ENCODE peak calls at places on chromosomes 13 and 19, in seven cellular contexts. I is endothelial cell of umbilical vein, T is fibroblast of mammary gland, B is PC-3, L is foreskin fibroblast, F is heart left ventricle, R is tibial nerve. D is an unnamed sample.
A peak's percentile ranks its signal among the peaks of the same experiment; 100 is the strongest.

GRCh38 chr19:10773969-10774368 is 56.1 kb downstream of the DNM2 start:
- DNase-seq in I (no peak), R (no peak), F (no peak), T (no peak), B (peak; percentile 90), L (no peak), D (no peak)

GRCh38 chr19:47757617-47758432 is 12.5 kb downstream of the NOP53 start:
- DNase-seq in R (no peak), B (no peak), I (no peak), L (no peak), F (no peak), T (no peak), D (no peak)

GRCh38 chr19:47499371-47499770 is 15.4 kb upstream of the KPTN start:
- DNase-seq in B (no peak), L (no peak), R (no peak), I (no peak), T (no peak), F (no peak), D (no peak)

GRCh38 chr13:65959305-65959704 is 1270.8 kb downstream of the PCDH9 start:
- DNase-seq in T (no peak), R (no peak), F (no peak), B (peak; percentile 88), I (no peak), L (peak; percentile 14), D (no peak)

GRCh38 chr13:59269476-59269875 is 894.3 kb downstream of the DIAPH3 start:
- DNase-seq in T (no peak), L (peak; percentile 0), B (no peak), I (no peak), F (no peak), R (no peak), D (peak; percentile 87)

GRCh38 chr19:23949611-23950010 is 34.9 kb downstream of the ZNF726 start:
- DNase-seq in R (no peak), F (no peak), I (no peak), B (no peak), L (peak; percentile 55), T (peak; percentile 1), D (no peak)

GRCh38 chr13:44050450-44051063 is 170.9 kb downstream of the LACC1 start:
- DNase-seq in L (peak; percentile 64), F (no peak), B (peak; percentile 62), T (peak; percentile 58), I (peak; percentile 49), R (peak; percentile 15), D (peak; percentile 46)

GRCh38 chr13:89748716-89749115 is 1598.8 kb upstream of the MIR17HG start:
- DNase-seq in F (no peak), L (no peak), I (peak; percentile 44), B (no peak), R (no peak), T (no peak), D (peak; percentile 3)

GRCh38 chr19:35757231-35757748 is 461 bp upstream of the HSPB6 start:
- DNase-seq in R (peak; percentile 84), I (peak; percentile 62), B (peak; percentile 29), F (peak; percentile 91), T (peak; percentile 98), L (peak; percentile 98), D (peak; percentile 98)

GRCh38 chr13:114142640-114143490 is 10.4 kb upstream of the RASA3 start:
- DNase-seq in B (no peak), I (no peak), R (no peak), T (no peak), L (no peak), F (no peak), D (no peak)

GRCh38 chr19:51784922-51785690 is 9.9 kb upstream of the FPR3 start:
- DNase-seq in B (peak; percentile 85), I (no peak), R (peak; percentile 58), L (peak; percentile 6), F (peak; percentile 62), T (peak; percentile 91), D (no peak)

GRCh38 chr19:34732548-34733255 is 1.3 kb upstream of the ZNF181 start:
- DNase-seq in T (no peak), L (no peak), I (no peak), F (no peak), R (no peak), B (no peak), D (no peak)

GRCh38 chr13:43744630-43745029 is 42.1 kb downstream of the ENOX1 start:
- DNase-seq in I (no peak), B (no peak), F (no peak), T (peak; percentile 3), L (no peak), R (no peak), D (no peak)

GRCh38 chr19:38076337-38076736 is 147.7 kb downstream of the DPF1 start:
- DNase-seq in F (no peak), I (no peak), T (no peak), L (no peak), R (no peak), B (no peak), D (no peak)

GRCh38 chr19:10864538-10864899 is 6.8 kb upstream of the CARM1 start:
- DNase-seq in I (peak; percentile 64), F (peak; percentile 83), R (peak; percentile 93), T (peak; percentile 71), B (peak; percentile 90), L (peak; percentile 90), D (peak; percentile 70)

GRCh38 chr13:29918845-29919244 is 68.4 kb upstream of the UBL3 start:
- DNase-seq in R (no peak), L (peak; percentile 79), T (peak; percentile 96), F (no peak), B (peak; percentile 95), I (no peak), D (peak; percentile 92)

GRCh38 chr19:46596008-46596407 is 5.1 kb upstream of the CALM3 start:
- DNase-seq in F (no peak), I (no peak), T (no peak), L (no peak), B (no peak), R (no peak), D (no peak)

GRCh38 chr19:21513651-21514050 is 8.2 kb downstream of the ZNF429 start:
- DNase-seq in I (no peak), T (no peak), R (no peak), F (no peak), B (no peak), L (no peak), D (no peak)
- TF ChIP-seq CTCF in I (no peak), T (no peak), R (no peak), F (no peak), B (no peak), L (no peak), D (no peak)

DNA sequence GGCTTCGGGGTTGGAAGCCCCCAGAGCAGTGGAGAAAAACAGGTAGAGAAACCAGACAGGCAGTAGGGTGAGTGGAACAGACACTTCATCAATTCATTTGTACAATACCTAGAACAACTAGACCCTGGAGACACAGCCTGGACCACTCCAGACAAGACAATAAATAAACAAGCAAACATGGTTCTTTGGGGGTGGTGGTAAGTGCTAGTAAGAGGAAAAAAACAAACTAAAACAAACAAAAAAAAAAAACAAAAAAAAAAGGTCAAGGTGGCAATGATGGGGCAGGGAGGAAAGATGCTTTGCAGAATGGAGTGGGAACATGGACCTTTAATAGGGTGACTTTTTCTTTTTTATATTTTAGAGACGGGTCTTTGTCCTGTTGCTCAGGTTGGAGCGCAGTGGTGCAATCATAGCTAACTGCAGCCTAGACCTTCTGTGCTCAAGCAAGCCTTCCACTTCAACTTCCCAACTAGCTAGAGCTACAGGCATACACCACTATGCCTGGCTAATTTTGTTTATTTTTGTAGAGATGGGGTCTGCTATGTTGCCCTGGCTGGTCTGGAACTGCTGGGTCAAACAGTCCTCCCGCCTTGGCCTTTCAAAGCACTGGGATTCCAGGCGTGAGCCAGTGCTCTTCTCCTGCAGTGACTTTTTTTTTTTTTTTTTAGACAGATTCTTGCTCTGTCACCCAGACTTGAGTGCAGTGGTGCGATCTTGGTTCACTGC is 3.1 kb downstream of the JUNB start:
- DNase-seq in R (no peak), B (peak; percentile 9), L (no peak), F (no peak), I (no peak), T (peak; percentile 57), D (peak; percentile 64)
- H3K4me3 ChIP-seq in R (peak overlapping the region; percentile 61), B (peak overlapping the region; percentile 90), L (peak overlapping the region; percentile 99), F (peak overlapping the region; percentile 99), I (no peak overlapping the region), T (no peak overlapping the region), D (peak overlapping the region; percentile 99)

GRCh38 chr19:18295034-18295451 is 13.6 kb upstream of the JUND start:
- DNase-seq in B (no peak), L (no peak), F (no peak), R (no peak), I (no peak), T (no peak), D (no peak)
- TF ChIP-seq CTCF in B (no peak), L (no peak), F (no peak), R (no peak), I (no peak), T (no peak), D (no peak)

GRCh38 chr13:113112893-113113845 is 7.6 kb downstream of the F7 start:
- DNase-seq in L (no peak), R (no peak), B (no peak), F (no peak), T (no peak), I (no peak), D (no peak)

GRCh38 chr13:113116206-113116800 is 6.3 kb upstream of the F10 start:
- DNase-seq in L (no peak), R (no peak), I (no peak), F (no peak), T (no peak), B (no peak), D (no peak)

GRCh38 chr13:113114511-113115362 is 7.9 kb upstream of the F10 start:
- DNase-seq in F (peak; percentile 0), L (no peak), T (no peak), I (no peak), B (no peak), R (no peak), D (no peak)

GRCh38 chr13:113115363-113116205 is 7.0 kb upstream of the F10 start:
- DNase-seq in R (no peak), L (no peak), I (no peak), B (no peak), F (no peak), T (no peak), D (no peak)

DNA sequence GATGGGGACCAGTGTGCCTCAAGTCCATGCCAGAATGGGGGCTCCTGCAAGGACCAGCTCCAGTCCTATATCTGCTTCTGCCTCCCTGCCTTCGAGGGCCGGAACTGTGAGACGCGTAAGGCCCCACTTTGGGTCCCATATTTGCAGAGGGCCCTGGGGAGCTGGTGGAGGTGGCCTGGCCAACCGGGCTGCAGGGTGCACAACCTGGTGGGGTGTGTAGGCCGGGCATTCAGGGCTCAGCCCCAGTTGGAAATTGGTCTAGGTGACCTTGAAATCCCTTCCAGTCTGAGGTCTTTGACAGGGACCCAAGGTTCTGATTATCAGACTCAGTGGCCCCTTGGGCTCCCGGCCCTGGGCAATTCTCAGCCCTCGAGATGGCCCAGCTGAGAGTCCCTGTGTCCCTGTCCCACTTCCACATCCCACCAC is 8.3 kb downstream of the F7 start:
- DNase-seq in R (no peak), B (no peak), I (no peak), T (no peak), L (no peak), F (no peak), D (no peak)
- H3K4me3 ChIP-seq in R (no peak overlapping the region), B (no peak overlapping the region), I (no peak overlapping the region), T (no peak overlapping the region), L (no peak overlapping the region), F (no peak overlapping the region), D (no peak overlapping the region)